ENCODE peak calls at places on chromosomes 6 and 20, in nine cellular contexts. A is stimulated activated naive CD8-positive, alpha-beta T cell treated with anti-CD3 and anti-CD28 coated beads, Interleukin-15, amount 100 ng/mL, for 72 hours; I is T follicular helper cell; H is HT1080; M is AG08396; J is stromal cell of bone marrow; Z is neuronal stem cell; F is NCI-H2171 treated with DMSO at 0.1 percent for 48 hours; D is stimulated activated CD4-positive, alpha-beta T cell treated with anti-CD3 and anti-CD28 coated beads, Interleukin-15, amount 100 ng/mL, for 1 hour. B is an unnamed sample.

GRCh38 chr6:47844881-47845280 is 63.0 kb downstream of the OPN5 start:
- DNase-seq in A (no peak), I (no peak), H (no peak), M (no peak), J (no peak), Z (no peak), F (no peak), D (no peak), B (no peak)

GRCh38 chr6:40791004-40791403 is 203.8 kb upstream of the LRFN2 start:
- DNase-seq in A (no peak), I (no peak), H (peak; percentile 82), M (no peak), J (no peak), Z (no peak), F (no peak), D (no peak), B (no peak)

GRCh38 chr6:43604174-43604573 is 24.9 kb downstream of the GTPBP2 start:
- DNase-seq in A (no peak), I (no peak), H (peak; percentile 61), M (no peak), J (peak; percentile 64), Z (no peak), F (no peak), D (no peak), B (no peak)

GRCh38 chr20:14582855-14583254 is 245.4 kb upstream of the FLRT3 start:
- DNase-seq in A (no peak), I (no peak), H (peak; percentile 37), M (no peak), J (peak; percentile 15), Z (no peak), F (no peak), D (no peak), B (no peak)

GRCh38 chr20:16821211-16822089 is 73.3 kb downstream of the OTOR start:
- DNase-seq in A (peak; percentile 18), I (no peak), H (peak; percentile 41), M (peak; percentile 50), J (no peak), Z (peak; percentile 35), F (peak; percentile 72), D (no peak), B (no peak)

GRCh38 chr6:10595731-10596664 is 74.8 kb downstream of the GCNT2 start:
- DNase-seq in A (no peak), I (no peak), H (peak; percentile 82), M (no peak), J (no peak), Z (no peak), F (no peak), D (no peak), B (no peak)

GRCh38 chr20:49475979-49476378 is 6.5 kb downstream of the KCNB1 start:
- DNase-seq in A (no peak), I (no peak), H (no peak), M (no peak), J (no peak), Z (no peak), F (no peak), D (no peak), B (no peak)

GRCh38 chr6:140062042-140063041 is 687.9 kb upstream of the CITED2 start:
- DNase-seq in A (no peak), I (no peak), H (peak; percentile 79), M (peak; percentile 48), J (peak; percentile 86), Z (no peak), F (peak; percentile 52), D (no peak), B (no peak)

GRCh38 chr20:55166063-55166462 is 690.7 kb downstream of the DOK5 start:
- DNase-seq in A (no peak), I (no peak), H (no peak), M (no peak), J (no peak), Z (peak; percentile 65), F (no peak), D (no peak), B (no peak)

GRCh38 chr6:111259089-111259831 is 172.0 kb downstream of the SLC16A10 start:
- DNase-seq in A (peak; percentile 99), I (peak; percentile 98), H (peak; percentile 98), M (peak; percentile 96), J (peak; percentile 98), Z (peak; percentile 97), F (peak; percentile 99), D (peak; percentile 97), B (peak; percentile 99)

GRCh38 chr20:4150095-4150492 is 134.7 kb upstream of the RNF24 start:
- DNase-seq in A (no peak), I (no peak), H (peak; percentile 62), M (peak; percentile 72), J (peak; percentile 48), Z (no peak), F (no peak), D (no peak), B (no peak)

GRCh38 chr6:100121854-100122609 is 128.0 kb upstream of the MCHR2 start:
- DNase-seq in A (no peak), I (no peak), H (no peak), M (no peak), J (no peak), Z (no peak), F (no peak), D (no peak), B (no peak)

GRCh38 chr6:168959696-168960095 is 293.9 kb downstream of the THBS2 start:
- DNase-seq in A (no peak), I (no peak), H (no peak), M (no peak), J (no peak), Z (no peak), F (no peak), D (no peak), B (no peak)

GRCh38 chr6:145137425-145137824 is 597.9 kb downstream of the EPM2A start:
- DNase-seq in A (no peak), I (no peak), H (peak; percentile 12), M (no peak), J (peak; percentile 33), Z (no peak), F (peak; percentile 14), D (no peak), B (no peak)